ENCODE peak calls at places on chromosome 19, in ten cellular contexts. X, Z, A, N, M, R, P, G, V and Q are unnamed samples.

GRCh38 chr19:17468302-17469091 is 1.8 kb upstream of the SLC27A1 start:
- DNase-seq in R (no peak), V (no peak), A (no peak), N (peak), Z (no peak), G (no peak), M (no peak), X (peak), P (no peak), Q (peak)

GRCh38 chr19:3409346-3410064 is 43.1 kb downstream of the NFIC start:
- DNase-seq in G (no peak), R (no peak), X (no peak), Z (no peak), V (no peak), N (no peak), A (no peak), P (no peak), M (no peak), Q (peak)

GRCh38 chr19:15675560-15675959 is 2.7 kb downstream of the CYP4F12 start:
- DNase-seq in A (no peak), P (no peak), V (no peak), X (no peak), R (no peak), Z (no peak), N (no peak), G (no peak), M (no peak), Q (no peak)

GRCh38 chr19:51726049-51726448 is 2.3 kb upstream of the HAS1 start:
- DNase-seq in Z (no peak), V (no peak), P (no peak), R (peak), M (no peak), G (no peak), X (peak), N (peak), A (no peak), Q (no peak)

GRCh38 chr19:33683881-33684549 is 62.3 kb downstream of the CHST8 start:
- DNase-seq in X (peak), V (no peak), A (peak), N (peak), P (no peak), G (no peak), M (no peak), Z (no peak), R (no peak), Q (no peak)

GRCh38 chr19:49718511-49718910 is 27.6 kb downstream of the CPT1C start:
- DNase-seq in X (no peak), A (no peak), Z (no peak), P (no peak), R (no peak), V (no peak), N (peak), G (no peak), M (no peak), Q (no peak)

GRCh38 chr19:42285988-42286348 is 16.0 kb upstream of the PRR19 start:
- DNase-seq in P (no peak), V (no peak), A (no peak), N (no peak), G (no peak), R (no peak), M (no peak), Z (no peak), X (no peak), Q (no peak)

GRCh38 chr19:54905908-54906511 is at the start of gene NCR1:
- DNase-seq in M (no peak), Z (no peak), N (no peak), P (no peak), R (peak), G (no peak), X (peak), A (peak), V (no peak), Q (no peak)

GRCh38 chr19:30225615-30226463 is 146.3 kb upstream of the ZNF536 start:
- DNase-seq in M (no peak), G (no peak), P (no peak), N (peak), V (no peak), Z (no peak), R (no peak), X (no peak), A (no peak), Q (no peak)

GRCh38 chr19:50432658-50433057 is at the start of gene MYBPC2:
- DNase-seq in N (peak), M (no peak), X (peak), P (no peak), V (no peak), A (no peak), G (no peak), R (no peak), Z (no peak), Q (no peak)

GRCh38 chr19:49687150-49687549 is 2.2 kb upstream of the ADM5 start:
- DNase-seq in X (no peak), A (no peak), Z (no peak), G (no peak), N (no peak), M (no peak), R (no peak), P (no peak), V (no peak), Q (no peak)

GRCh38 chr19:51365211-51366049 is 758 bp downstream of the ETFB start:
- DNase-seq in A (no peak), G (no peak), M (no peak), N (peak), R (peak), X (peak), P (no peak), V (peak), Z (peak), Q (peak)

GRCh38 chr19:5547881-5548280 is 19.9 kb downstream of the TINCR start:
- DNase-seq in M (no peak), P (peak), N (peak), Z (peak), V (peak), X (peak), G (peak), R (peak), A (peak), Q (no peak)

GRCh38 chr19:31149306-31149975 is 199.8 kb downstream of the TSHZ3 start:
- DNase-seq in A (no peak), R (no peak), N (peak), Z (no peak), X (no peak), M (no peak), V (no peak), G (no peak), P (no peak), Q (no peak)

GRCh38 chr19:5058456-5059190 is 89.7 kb downstream of the KDM4B start:
- DNase-seq in X (no peak), G (no peak), V (no peak), N (peak), A (no peak), Z (no peak), M (no peak), P (no peak), R (no peak), Q (no peak)

GRCh38 chr19:33705090-33705847 is 83.5 kb downstream of the CHST8 start:
- DNase-seq in A (no peak), G (no peak), P (no peak), X (no peak), R (no peak), M (no peak), Z (no peak), V (no peak), N (no peak), Q (no peak)

GRCh38 chr19:55459950-55460657 is 1.3 kb downstream of the ISOC2 start:
- DNase-seq in P (no peak), V (no peak), N (peak), G (no peak), M (no peak), X (no peak), R (no peak), A (no peak), Z (no peak), Q (no peak)

GRCh38 chr19:8552810-8553209 is 24.4 kb downstream of the MYO1F start:
- DNase-seq in R (no peak), Z (no peak), V (peak), X (peak), A (no peak), N (peak), M (no peak), P (no peak), G (peak), Q (no peak)

GRCh38 chr19:1852294-1852646 is 4.0 kb upstream of the REXO1 start:
- DNase-seq in M (no peak), X (no peak), N (no peak), A (no peak), G (no peak), R (no peak), P (peak), Z (no peak), V (no peak), Q (no peak)

GRCh38 chr19:47157455-47158321 is 27.1 kb downstream of the SAE1 start:
- DNase-seq in G (no peak), P (no peak), R (peak), A (no peak), M (no peak), Z (peak), N (peak), X (peak), V (no peak), Q (peak)

GRCh38 chr19:51292971-51293370 is 18.5 kb upstream of the IGLON5 start:
- DNase-seq in R (no peak), M (no peak), X (peak), V (no peak), A (no peak), P (no peak), Z (no peak), N (no peak), G (no peak), Q (no peak)

GRCh38 chr19:51079486-51080110 is 3.1 kb downstream of the KLK14 start:
- DNase-seq in V (no peak), N (no peak), A (no peak), M (no peak), P (no peak), X (no peak), G (no peak), Z (no peak), R (no peak), Q (no peak)

GRCh38 chr19:10006335-10006708 is 4.0 kb downstream of the COL5A3 start:
- DNase-seq in R (no peak), P (no peak), A (no peak), G (no peak), N (peak), X (no peak), V (no peak), Z (no peak), M (no peak), Q (peak)

GRCh38 chr19:33376423-33376822 is 2.9 kb downstream of the CEBPG start:
- DNase-seq in G (no peak), M (no peak), Z (no peak), X (no peak), R (peak), A (no peak), N (peak), P (no peak), V (peak), Q (peak)

GRCh38 chr19:53518716-53519115 is 19.2 kb upstream of the ZNF331 start:
- DNase-seq in Z (no peak), N (no peak), M (no peak), V (no peak), P (no peak), G (no peak), R (no peak), X (no peak), A (no peak), Q (no peak)

GRCh38 chr19:49689133-49690072 is at the start of gene ADM5:
- DNase-seq in M (no peak), G (peak), Z (no peak), R (peak), X (peak), P (peak), A (no peak), V (no peak), N (peak), Q (no peak)

GRCh38 chr19:27793128-27793643 is 1419.8 kb downstream of the UQCRFS1 start:
- DNase-seq in X (peak), V (peak), R (peak), M (peak), N (peak), A (peak), Z (peak), P (peak), G (peak), Q (peak)

GRCh38 chr19:14515501-14516047 is 2.6 kb downstream of the DNAJB1 start:
- DNase-seq in R (no peak), Z (no peak), V (no peak), M (no peak), P (no peak), X (no peak), A (no peak), G (no peak), N (no peak), Q (no peak)

GRCh38 chr19:8616861-8617260 is 6.3 kb upstream of the ADAMTS10 start:
- DNase-seq in Z (no peak), V (no peak), M (no peak), X (no peak), N (no peak), P (no peak), G (no peak), A (no peak), R (no peak), Q (no peak)

GRCh38 chr19:34482380-34483250 is 1.1 kb downstream of the WTIP start:
- DNase-seq in Z (no peak), P (no peak), M (no peak), G (no peak), R (peak), N (peak), A (no peak), X (peak), V (no peak), Q (no peak)

GRCh38 chr19:11767633-11768133 is 883 bp downstream of the ZNF441 start:
- DNase-seq in V (peak), M (peak), P (no peak), R (peak), Z (peak), G (peak), N (peak), X (peak), A (peak), Q (peak)

GRCh38 chr19:29364224-29364726 is 151.3 kb upstream of the UQCRFS1 start:
- DNase-seq in N (no peak), X (peak), Z (no peak), V (no peak), P (no peak), M (no peak), A (no peak), G (no peak), R (no peak), Q (peak)

GRCh38 chr19:49340069-49340864 is 5.1 kb downstream of the CD37 start:
- DNase-seq in V (no peak), G (no peak), X (peak), M (no peak), P (peak), R (peak), Z (peak), N (peak), A (no peak), Q (peak)

GRCh38 chr19:49180659-49181058 is 23.1 kb downstream of the TRPM4 start:
- DNase-seq in M (no peak), N (no peak), R (no peak), X (no peak), V (no peak), G (no peak), A (no peak), Z (no peak), P (no peak), Q (no peak)